ENCODE peak calls at places on chromosomes 12 and 14, in six cellular contexts. J, W, H, N, I and K are unnamed samples.

GRCh38 chr12:46675736-46676135 is 150.1 kb downstream of the SLC38A4 start:
- DNase-seq in H (peak; percentile 74), I (no peak), W (no peak), N (no peak), J (no peak), K (no peak)

GRCh38 chr12:106978035-106978800 is 8.7 kb downstream of the MTERF2 start:
- DNase-seq in H (no peak), J (no peak), W (peak; percentile 71), I (peak; percentile 77), N (no peak), K (no peak)

GRCh38 chr12:55705802-55706402 is 1.8 kb downstream of the ITGA7 start:
- DNase-seq in H (peak; percentile 91), I (no peak), J (no peak), W (peak; percentile 61), N (no peak), K (no peak)

GRCh38 chr12:15852383-15852782 is 29.8 kb upstream of the STRAP start:
- DNase-seq in H (no peak), N (no peak), I (no peak), W (no peak), J (no peak), K (peak; percentile 31)

GRCh38 chr12:51390457-51391046 is 654 bp downstream of the GALNT6 start:
- DNase-seq in W (no peak), N (peak; percentile 48), J (no peak), I (no peak), H (no peak), K (no peak)

GRCh38 chr12:14545144-14546124 is 22.2 kb downstream of the PLBD1 start:
- DNase-seq in N (no peak), W (no peak), I (no peak), H (no peak), J (no peak), K (no peak)

GRCh38 chr14:99971929-99972747 is 93.1 kb upstream of the EVL start:
- DNase-seq in W (no peak), N (no peak), J (no peak), H (peak; percentile 68), I (no peak), K (peak; percentile 36)

GRCh38 chr12:57793920-57794319 is 11.3 kb downstream of the TSFM start:
- DNase-seq in I (no peak), H (no peak), N (no peak), W (no peak), J (no peak), K (peak; percentile 73)

GRCh38 chr12:126312457-126312856 is 1247.2 kb downstream of the AACS start:
- DNase-seq in H (no peak), I (no peak), W (no peak), N (no peak), J (no peak), K (no peak)

GRCh38 chr12:15014708-15015107 is 41.9 kb downstream of the PDE6H start:
- DNase-seq in H (no peak), W (no peak), J (no peak), I (no peak), N (no peak), K (no peak)

GRCh38 chr12:93536766-93537515 is 35.5 kb upstream of the SOCS2 start:
- DNase-seq in I (peak; percentile 11), N (no peak), W (no peak), J (no peak), H (peak; percentile 43), K (no peak)

GRCh38 chr12:10385181-10385613 is 4.6 kb downstream of the KLRK1 start:
- DNase-seq in W (no peak), I (no peak), N (no peak), J (no peak), H (no peak), K (no peak)

GRCh38 chr12:19191563-19191962 is 62.0 kb downstream of the PLEKHA5 start:
- DNase-seq in H (no peak), W (no peak), J (no peak), I (no peak), N (no peak), K (no peak)

GRCh38 chr12:100962086-100962712 is 167.6 kb downstream of the ANO4 start:
- DNase-seq in N (no peak), I (no peak), J (no peak), W (no peak), H (no peak), K (no peak)

GRCh38 chr12:98744692-98745091 is 99.6 kb downstream of the APAF1 start:
- DNase-seq in J (no peak), H (no peak), W (no peak), I (no peak), N (no peak), K (no peak)

GRCh38 chr12:388547-389137 is 478 bp downstream of the KDM5A start:
- DNase-seq in I (no peak), N (peak; percentile 67), H (no peak), J (no peak), W (no peak), K (peak; percentile 30)

GRCh38 chr12:51639361-51639760 is 48.3 kb downstream of the SCN8A start:
- DNase-seq in H (no peak), N (no peak), W (no peak), J (no peak), I (no peak), K (no peak)

GRCh38 chr12:46455648-46456352 is 83.2 kb upstream of the SLC38A2 start:
- DNase-seq in W (no peak), N (no peak), J (no peak), H (no peak), I (no peak), K (peak; percentile 66)

GRCh38 chr12:112381421-112381897 is 772 bp downstream of the HECTD4 start:
- DNase-seq in N (peak; percentile 68), I (peak; percentile 12), H (peak; percentile 83), J (no peak), W (no peak), K (peak; percentile 20)

GRCh38 chr12:93978553-93978952 is 169.8 kb upstream of the PLXNC1 start:
- DNase-seq in H (no peak), N (no peak), I (no peak), J (no peak), W (no peak), K (peak; percentile 35)

GRCh38 chr12:110314308-110314707 is 33.3 kb downstream of the ATP2A2 start:
- DNase-seq in N (no peak), J (no peak), H (no peak), I (no peak), W (no peak), K (peak; percentile 46)

GRCh38 chr12:32163596-32163995 is 56.9 kb downstream of the BICD1 start:
- DNase-seq in W (no peak), H (no peak), N (no peak), I (no peak), J (no peak), K (no peak)

GRCh38 chr14:62468946-62469345 is 576.3 kb downstream of the KCNH5 start:
- DNase-seq in N (no peak), H (no peak), W (no peak), I (no peak), J (no peak), K (no peak)

GRCh38 chr12:82873951-82874350 is 187.2 kb downstream of the TMTC2 start:
- DNase-seq in W (no peak), I (no peak), H (no peak), N (no peak), J (no peak), K (no peak)
- H3K27ac ChIP-seq in W (no peak overlapping the region), I (no peak overlapping the region), H (no peak overlapping the region), N (no peak overlapping the region), J (no peak overlapping the region), K (no peak overlapping the region)

DNA sequence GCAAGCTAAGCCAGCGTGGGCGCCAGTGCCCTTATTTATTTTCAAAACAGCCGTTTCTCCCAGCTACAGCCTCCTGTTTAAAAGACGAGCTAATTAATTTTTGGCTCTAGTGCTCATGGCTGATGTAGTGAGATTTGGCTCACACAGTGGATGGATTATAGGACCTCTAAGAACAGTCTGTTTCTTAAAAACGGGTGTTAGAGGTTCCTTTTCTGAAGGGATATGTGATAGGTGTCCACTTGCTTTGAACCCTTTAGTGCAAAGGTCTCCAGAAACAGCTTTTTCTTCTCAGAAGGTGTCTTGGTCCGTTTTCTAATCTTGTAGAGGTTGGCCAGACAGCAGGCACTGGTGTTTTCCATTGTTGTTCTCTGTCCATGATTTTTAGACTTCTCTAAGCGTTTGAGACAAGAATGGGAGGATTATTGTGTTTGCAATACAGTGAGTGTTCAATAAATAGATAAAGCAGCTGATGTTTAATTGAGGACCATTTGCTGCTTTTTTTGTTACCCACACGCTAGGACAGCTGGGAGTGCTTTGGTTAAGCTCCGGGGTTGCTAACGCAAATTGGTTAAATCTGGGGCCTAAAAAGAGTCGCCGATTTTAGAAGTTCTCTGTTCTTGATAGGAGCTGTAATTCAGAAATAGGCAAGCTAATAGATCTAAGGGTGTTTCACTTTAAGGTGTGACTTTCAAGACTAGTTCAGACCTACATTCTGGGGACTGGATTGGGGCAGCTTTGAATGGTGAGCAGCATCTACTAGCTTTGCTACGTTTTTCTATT is 1.0 kb downstream of the BORCS5 start:
- DNase-seq in N (no peak), I (no peak), J (no peak), W (no peak), H (peak; percentile 42), K (no peak)
- TF ChIP-seq CTCF in N (no peak), I (no peak), J (no peak), W (no peak), H (no peak), K (no peak)

DNA sequence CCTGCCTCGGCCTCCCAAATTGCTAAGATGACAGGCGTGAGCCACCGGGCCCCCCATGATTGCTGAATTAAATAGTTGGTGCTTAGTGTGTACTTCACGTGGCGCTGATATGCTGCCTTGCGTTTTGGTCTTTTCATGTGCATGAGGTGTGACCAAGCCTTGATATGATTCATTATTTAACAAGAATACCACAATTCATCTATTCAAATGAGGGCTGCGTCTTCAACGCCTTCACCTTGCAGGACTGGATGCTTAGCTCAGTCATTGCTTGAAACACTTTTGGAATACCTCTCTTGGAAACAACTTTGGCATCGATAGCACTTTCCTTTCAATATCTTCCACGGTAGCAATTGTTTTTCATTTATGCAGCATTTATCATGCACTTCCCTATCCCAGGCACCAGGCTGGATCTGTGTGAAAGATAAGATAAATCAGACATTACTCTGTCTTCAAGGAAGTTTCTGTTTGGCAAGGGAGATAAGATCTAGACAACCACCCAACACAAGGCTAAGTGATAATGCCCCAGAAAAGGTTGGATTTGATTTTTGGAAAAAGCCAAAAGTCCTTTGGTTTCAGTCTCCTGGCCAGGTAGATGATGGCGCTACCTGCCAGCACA is 1.3 kb upstream of the TEAD4 start:
- DNase-seq in I (no peak), N (no peak), W (no peak), J (no peak), H (no peak), K (no peak)
- H3K27ac ChIP-seq in I (peak overlapping the region; percentile 88), N (peak overlapping the region; percentile 89), W (peak overlapping the region; percentile 84), J (peak overlapping the region; percentile 76), H (no peak overlapping the region), K (peak overlapping the region; percentile 92)

GRCh38 chr12:121678305-121678704 is 8.9 kb upstream of the MORN3 start:
- DNase-seq in J (no peak), W (no peak), H (no peak), N (no peak), I (no peak), K (no peak)

GRCh38 chr12:121673013-121673441 is 3.6 kb upstream of the MORN3 start:
- DNase-seq in J (peak; percentile 89), N (no peak), W (no peak), I (no peak), H (peak; percentile 84), K (peak; percentile 29)

GRCh38 chr12:121678721-121679300 is 9.4 kb upstream of the MORN3 start:
- DNase-seq in N (no peak), I (no peak), J (no peak), H (peak; percentile 84), W (no peak), K (no peak)

DNA sequence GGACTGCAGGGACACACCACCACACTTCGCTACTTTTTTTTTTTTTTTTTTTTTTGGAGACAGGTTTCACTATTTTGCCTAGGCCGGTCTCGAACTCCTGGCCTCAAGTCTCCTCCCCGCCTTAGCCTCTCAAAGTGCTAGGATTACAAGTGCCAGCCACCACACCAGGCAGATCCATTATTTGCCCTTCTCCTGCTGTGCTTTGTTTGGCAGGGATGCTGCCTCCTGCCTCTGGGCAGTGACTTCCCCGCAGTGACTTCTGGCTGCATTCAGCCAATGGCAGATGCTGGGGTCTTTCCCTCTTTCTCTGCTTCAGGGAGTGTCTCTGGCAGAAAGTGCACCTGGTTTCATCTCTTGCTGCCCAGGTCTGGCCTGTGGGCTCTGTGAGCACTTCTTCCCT is 6.7 kb upstream of the MORN3 start:
- DNase-seq in W (no peak), N (no peak), J (no peak), I (no peak), H (peak; percentile 77), K (no peak)
- TF ChIP-seq CTCF in W (no peak), N (no peak), J (no peak), I (no peak), H (no peak), K (no peak)